ENCODE peak calls at places on chromosomes 12 and 14, in eight cellular contexts. Q, Y, P, N, O, C, L and E are unnamed samples.

GRCh38 chr12:130967631-130968030 is 13.9 kb downstream of the ADGRD1 start:
- DNase-seq in Y (no peak), C (no peak), Q (no peak), L (no peak), N (no peak), P (no peak), O (peak; percentile 19), E (no peak)

GRCh38 chr12:123043536-123044001 is 63.1 kb downstream of the ARL6IP4 start:
- DNase-seq in L (peak; percentile 86), P (peak; percentile 94), Q (peak; percentile 91), Y (peak; percentile 93), N (peak; percentile 92), O (peak; percentile 79), C (peak; percentile 89), E (peak; percentile 71)

GRCh38 chr14:68951800-68952540 is 27.1 kb downstream of the ACTN1 start:
- DNase-seq in O (no peak), Y (no peak), C (peak; percentile 77), N (no peak), L (no peak), Q (no peak), P (no peak), E (no peak)

GRCh38 chr12:71731439-71732356 is 23.0 kb upstream of the RAB21 start:
- DNase-seq in Q (peak; percentile 7), Y (peak; percentile 90), L (no peak), P (peak; percentile 15), O (no peak), C (no peak), N (no peak), E (no peak)

GRCh38 chr12:131452444-131452860 is 258.4 kb upstream of the SFSWAP start:
- DNase-seq in C (no peak), Y (no peak), P (no peak), N (peak; percentile 66), Q (peak; percentile 63), O (no peak), L (no peak), E (peak; percentile 64)

GRCh38 chr12:5556033-5556614 is 124.2 kb downstream of the NTF3 start:
- DNase-seq in Q (no peak), Y (no peak), C (no peak), O (no peak), N (no peak), P (no peak), L (no peak), E (peak; percentile 31)

GRCh38 chr12:122944588-122944987 is 21.7 kb downstream of the ABCB9 start:
- DNase-seq in L (peak; percentile 36), P (peak; percentile 49), N (no peak), C (no peak), O (no peak), Q (no peak), Y (peak; percentile 35), E (no peak)

GRCh38 chr12:130456375-130457199 is 118.9 kb downstream of the PIWIL1 start:
- DNase-seq in N (no peak), L (no peak), Y (no peak), P (no peak), O (no peak), C (peak; percentile 65), Q (peak; percentile 24), E (no peak)

GRCh38 chr14:20681348-20682126 is 2.8 kb upstream of the RNASE4 start:
- DNase-seq in L (peak; percentile 84), Y (peak; percentile 83), O (peak; percentile 84), C (peak; percentile 82), P (peak; percentile 90), Q (peak; percentile 94), N (peak; percentile 84), E (peak; percentile 86)

GRCh38 chr14:100589071-100589759 is 2.0 kb upstream of the BEGAIN start:
- DNase-seq in O (no peak), N (peak; percentile 30), L (no peak), Y (no peak), Q (no peak), C (peak; percentile 9), P (no peak), E (peak; percentile 13)

GRCh38 chr12:104680070-104680469 is 223.3 kb downstream of the CHST11 start:
- DNase-seq in P (no peak), O (no peak), N (no peak), Y (no peak), L (no peak), Q (no peak), C (no peak), E (no peak)
- TF ChIP-seq CTCF in P (peak; percentile 6), O (no peak), N (no peak), Y (peak; percentile 20), L (no peak), Q (peak; percentile 29), C (no peak), E (no peak)

GRCh38 chr12:51889216-51890134 is 1.6 kb downstream of the ANKRD33 start:
- DNase-seq in N (peak; percentile 52), P (peak; percentile 26), C (peak; percentile 18), L (no peak), Q (no peak), Y (no peak), O (no peak), E (no peak)

GRCh38 chr12:51890511-51891171 is 2.7 kb downstream of the ANKRD33 start:
- DNase-seq in Q (no peak), Y (no peak), L (no peak), C (peak; percentile 24), P (no peak), N (peak; percentile 61), O (no peak), E (no peak)

GRCh38 chr12:51893786-51894185 is 5.9 kb downstream of the ANKRD33 start:
- DNase-seq in L (no peak), Y (no peak), P (no peak), Q (no peak), N (no peak), O (peak; percentile 15), C (no peak), E (no peak)

GRCh38 chr12:51890135-51890464 is 2.2 kb downstream of the ANKRD33 start:
- DNase-seq in L (no peak), Q (no peak), C (no peak), N (no peak), Y (no peak), P (no peak), O (no peak), E (no peak)

GRCh38 chr12:51891843-51892242 is 3.9 kb downstream of the ANKRD33 start:
- DNase-seq in Y (no peak), L (no peak), C (no peak), P (peak; percentile 51), N (no peak), O (no peak), Q (no peak), E (no peak)
- TF ChIP-seq CTCF in Y (peak; percentile 6), L (peak; percentile 22), C (peak; percentile 36), P (no peak), N (peak; percentile 45), O (peak; percentile 19), Q (peak; percentile 47), E (peak; percentile 32)

DNA sequence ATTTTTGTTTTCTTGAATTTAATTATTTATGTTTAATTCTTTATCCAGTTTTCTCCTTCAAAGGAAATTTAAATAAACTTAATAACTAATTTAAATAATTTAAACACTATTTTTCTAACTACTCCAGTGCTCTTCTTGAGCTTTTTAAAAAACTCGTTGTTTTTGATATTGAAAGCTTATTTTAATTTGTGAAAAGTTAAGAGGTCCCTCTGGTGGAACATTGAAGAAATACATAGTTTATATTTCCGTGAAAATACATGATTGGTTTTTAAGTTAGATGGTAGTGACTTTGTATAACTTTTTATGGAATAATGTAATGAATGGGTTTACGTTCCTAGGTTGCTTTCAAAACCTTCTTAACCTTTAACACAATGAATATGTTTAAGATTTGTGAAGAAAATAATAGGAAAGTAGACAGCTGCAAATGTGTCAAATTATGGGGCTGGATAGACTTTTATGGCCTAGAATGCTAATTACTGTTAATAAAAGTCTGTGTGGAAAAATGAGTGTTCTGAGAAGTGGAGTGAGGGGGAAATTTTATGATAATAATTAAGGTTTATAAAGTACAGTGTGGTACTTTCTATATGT is 45.9 kb upstream of the MSRB3 start:
- DNase-seq in P (peak; percentile 57), Y (peak; percentile 15), L (no peak), Q (peak; percentile 8), C (no peak), O (no peak), N (no peak), E (no peak)
- TF ChIP-seq CTCF in P (no peak), Y (peak; percentile 28), L (peak; percentile 54), Q (peak; percentile 48), C (peak; percentile 45), O (peak; percentile 43), N (peak; percentile 54), E (peak; percentile 4)

GRCh38 chr14:61761557-61761956 is 663 bp upstream of the SNAPC1 start:
- DNase-seq in O (no peak), Y (no peak), N (no peak), C (no peak), L (no peak), P (no peak), Q (no peak), E (no peak)
- TF ChIP-seq CTCF in O (no peak), Y (no peak), N (no peak), C (no peak), L (no peak), P (no peak), Q (no peak), E (no peak)

DNA sequence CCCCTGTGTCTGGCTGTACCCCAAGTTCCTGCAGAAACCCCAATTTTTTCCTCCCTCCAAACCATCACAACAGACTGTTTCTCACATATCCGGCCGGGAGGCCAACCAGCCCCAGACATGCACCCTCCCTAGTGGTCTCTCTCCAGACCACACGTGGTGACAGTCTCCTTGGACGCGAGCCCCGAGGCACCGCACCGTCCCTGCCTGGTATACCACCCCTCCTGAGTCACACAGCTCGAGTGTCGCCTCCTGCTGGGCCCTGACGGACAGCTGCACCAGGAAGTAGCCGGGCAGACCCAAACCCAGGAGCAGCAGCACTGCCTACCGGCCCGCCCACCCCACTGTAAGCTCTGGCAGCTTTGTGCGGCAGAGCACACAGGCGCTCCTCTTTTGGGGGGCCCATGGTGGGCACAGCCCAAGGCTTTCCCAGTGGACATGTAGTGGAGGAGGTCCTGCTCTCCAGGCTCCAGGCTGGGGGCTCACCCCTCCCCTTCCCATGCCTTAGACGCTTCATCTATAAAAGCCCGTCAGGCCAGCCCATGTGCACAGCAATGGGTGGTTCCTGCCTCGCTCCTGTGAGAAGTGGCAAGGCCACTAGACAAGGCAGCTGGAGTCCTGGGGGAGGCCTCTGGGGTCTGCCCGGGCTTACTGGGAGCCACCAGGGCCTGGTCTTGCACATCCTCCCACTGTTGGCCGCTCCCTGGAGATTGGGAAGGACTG is 97.5 kb downstream of the RFLNA start:
- DNase-seq in C (peak; percentile 61), Y (peak; percentile 61), O (peak; percentile 51), L (peak; percentile 40), Q (no peak), N (no peak), P (peak; percentile 51), E (peak; percentile 34)
- TF ChIP-seq CTCF in C (no peak), Y (no peak), O (no peak), L (no peak), Q (peak; percentile 15), N (peak; percentile 15), P (no peak), E (peak; percentile 15)

GRCh38 chr12:121223283-121223946 is 13.5 kb downstream of the P2RX4 start:
- DNase-seq in L (peak; percentile 70), Y (no peak), C (no peak), N (no peak), Q (no peak), P (no peak), O (no peak), E (no peak)
- TF ChIP-seq CTCF in L (peak; percentile 45), Y (peak; percentile 10), C (no peak), N (peak; percentile 7), Q (peak; percentile 20), P (no peak), O (no peak), E (no peak)

DNA sequence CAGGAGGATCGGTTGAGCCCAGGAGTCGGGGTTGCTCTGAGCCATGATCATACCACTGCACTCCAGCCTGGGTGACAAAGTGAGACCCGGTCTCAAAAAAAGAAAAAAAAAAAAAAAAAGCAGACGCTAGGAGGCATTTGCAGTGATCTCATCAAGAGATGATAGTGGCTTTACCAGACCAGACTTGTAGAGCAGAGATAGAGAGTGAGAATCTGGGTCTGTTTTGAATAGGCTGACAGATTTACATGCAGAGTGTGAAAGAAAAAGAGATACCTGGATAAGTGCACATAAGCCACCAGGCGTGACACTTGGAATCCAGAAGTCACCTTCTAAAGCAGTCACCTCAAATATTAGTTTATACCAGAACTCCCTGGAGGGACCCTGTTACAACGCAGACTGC is 21.1 kb upstream of the FLRT2 start:
- DNase-seq in Q (no peak), L (no peak), Y (no peak), C (no peak), N (no peak), P (no peak), O (no peak), E (no peak)
- TF ChIP-seq CTCF in Q (no peak), L (no peak), Y (no peak), C (no peak), N (no peak), P (no peak), O (no peak), E (no peak)